ENCODE peak calls at places on chromosomes 6 and 20, in five cellular contexts. Y, S, Q, D and M are unnamed samples. For H3K4me1, the result is how much of the 10 kb centered on the place peaks cover.

GRCh38 chr6:157586088-157586414 is 205.1 kb downstream of the ZDHHC14 start:
- DNase-seq in Y (no peak), S (peak), Q (no peak), D (no peak), M (no peak)

GRCh38 chr6:154457881-154458284 is 52.6 kb downstream of the CNKSR3 start:
- DNase-seq in Y (no peak), S (no peak), Q (no peak), D (no peak), M (no peak)

GRCh38 chr6:35240838-35241801 is 18.4 kb upstream of the ZNF76 start:
- DNase-seq in Y (peak), S (peak), Q (peak), D (no peak), M (peak)

GRCh38 chr6:157379656-157380457 is 1.1 kb upstream of the ZDHHC14 start:
- DNase-seq in Y (peak), S (peak), Q (peak), D (peak), M (peak)

GRCh38 chr20:14865169-14865568 is 527.8 kb upstream of the FLRT3 start:
- DNase-seq in Y (no peak), S (no peak), Q (no peak), D (no peak), M (no peak)

GRCh38 chr6:70221715-70222236 is 81.1 kb downstream of the COL9A1 start:
- DNase-seq in Y (no peak), S (no peak), Q (no peak), D (no peak), M (no peak)

GRCh38 chr6:80543598-80544181 is 437.2 kb downstream of the BCKDHB start:
- DNase-seq in Y (no peak), S (no peak), Q (no peak), D (no peak), M (no peak)

GRCh38 chr6:40376113-40376650 is 211.0 kb downstream of the LRFN2 start:
- DNase-seq in Y (no peak), S (no peak), Q (no peak), D (no peak), M (no peak)

GRCh38 chr20:44959082-44959895 is 908 bp downstream of the TOMM34 start:
- DNase-seq in Y (no peak), S (no peak), Q (no peak), D (no peak), M (no peak)

GRCh38 chr20:33947709-33948295 is 45.9 kb upstream of the RALY start:
- DNase-seq in Y (no peak), S (peak), Q (no peak), D (no peak), M (no peak)

GRCh38 chr6:28757429-28758045 is 166.2 kb downstream of the TRIM27 start:
- DNase-seq in Y (no peak), S (no peak), Q (no peak), D (no peak), M (no peak)

GRCh38 chr20:40359127-40359892 is 329.7 kb downstream of the MAFB start:
- DNase-seq in Y (no peak), S (no peak), Q (no peak), D (no peak), M (no peak)

GRCh38 chr6:4496284-4496683 is 279.9 kb upstream of the CDYL start:
- DNase-seq in Y (no peak), S (no peak), Q (no peak), D (no peak), M (no peak)

GRCh38 chr6:2624177-2624576 is 126.5 kb downstream of the MYLK4 start:
- DNase-seq in Y (no peak), S (no peak), Q (peak), D (no peak), M (no peak)

GRCh38 chr20:48098099-48098498 is 312.8 kb upstream of the SULF2 start:
- DNase-seq in Y (no peak), S (no peak), Q (no peak), D (no peak), M (no peak)

GRCh38 chr6:166156942-166157341 is 10.7 kb downstream of the TBXT start:
- DNase-seq in Y (no peak), S (no peak), Q (no peak), D (no peak), M (no peak)

GRCh38 chr6:33018904-33019303 is 9.5 kb upstream of the HLA-DOA start:
- DNase-seq in Y (no peak), S (peak), Q (peak), D (peak), M (peak)

GRCh38 chr20:34571753-34572152 is 13.2 kb downstream of the MAP1LC3A start:
- DNase-seq in Y (no peak), S (no peak), Q (no peak), D (no peak), M (no peak)

GRCh38 chr6:42047790-42048405 is 2.4 kb upstream of the TAF8 start:
- DNase-seq in Y (no peak), S (no peak), Q (no peak), D (no peak), M (no peak)

GRCh38 chr6:32969685-32970412 is 1.5 kb downstream of the BRD2 start:
- DNase-seq in Y (peak), S (peak), Q (peak), D (no peak), M (peak)

GRCh38 chr20:63051186-63051860 is 44.6 kb upstream of the BHLHE23 start:
- DNase-seq in Y (no peak), S (no peak), Q (no peak), D (no peak), M (no peak)

DNA sequence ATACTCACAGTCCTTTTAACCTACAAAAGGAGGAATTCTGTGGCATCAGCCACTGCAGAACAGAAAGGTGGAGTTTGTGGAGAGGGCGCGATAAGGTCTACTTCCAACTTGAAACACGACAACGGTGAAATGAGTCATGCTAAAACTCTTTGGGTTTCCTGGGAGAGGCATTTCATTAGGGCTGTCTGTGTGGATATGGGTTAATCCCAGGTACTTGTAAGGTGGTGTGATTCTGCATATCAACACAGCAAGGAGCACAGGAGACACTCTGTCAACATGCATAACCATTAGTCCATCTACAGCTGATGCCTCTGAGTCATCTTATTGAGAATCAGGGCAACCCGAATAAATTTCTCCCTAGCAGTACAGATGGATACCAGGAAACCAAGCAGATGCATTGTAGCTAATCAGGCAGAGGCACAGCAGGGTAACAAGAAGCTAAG is 315.9 kb upstream of the SOX4 start:
- DNase-seq in Y (no peak), S (no peak), Q (no peak), D (no peak), M (no peak)
- TF ChIP-seq CTCF in Y (no peak), S (no peak), Q (no peak), D (no peak), M (no peak)

DNA sequence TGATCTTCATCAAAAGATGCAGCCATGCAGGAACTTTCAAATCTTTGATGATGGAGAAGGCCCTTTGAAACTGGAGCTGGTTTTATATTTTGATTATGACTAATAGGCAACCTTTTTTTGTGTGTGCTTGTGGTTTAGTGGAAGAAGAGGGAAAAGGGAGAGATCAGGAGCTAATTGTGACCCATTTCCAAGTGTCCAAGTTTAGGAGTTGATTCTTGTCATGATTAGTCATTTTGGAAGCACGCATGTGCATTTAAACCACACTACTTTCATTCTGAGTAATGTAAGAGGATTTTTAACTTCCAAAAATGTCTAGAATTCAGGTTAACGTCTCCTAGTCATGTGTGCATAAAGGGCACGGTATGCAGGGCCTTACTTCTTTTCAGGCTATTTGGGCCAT is 3.5 kb downstream of the FOXO3 start:
- DNase-seq in Y (no peak), S (no peak), Q (no peak), D (no peak), M (no peak)
- H3K27ac ChIP-seq in Y (peak), S (peak), Q (peak), D (peak), M (peak)

GRCh38 chr20:53865905-53866786 is 204.2 kb downstream of the BCAS1 start:
- DNase-seq in Y (no peak), S (peak), Q (no peak), D (no peak), M (no peak)
- H3K4me1 ChIP-seq in Y (under half), S (under half), Q (under half), D (under half), M (under half)

GRCh38 chr6:167481527-167481926 is 156.6 kb downstream of the TTLL2 start:
- DNase-seq in Y (no peak), S (no peak), Q (no peak), D (no peak), M (no peak)

GRCh38 chr6:167487706-167488664 is 163.1 kb downstream of the TTLL2 start:
- DNase-seq in Y (no peak), S (no peak), Q (no peak), D (no peak), M (no peak)

GRCh38 chr6:167479967-167480653 is 155.2 kb downstream of the TTLL2 start:
- DNase-seq in Y (no peak), S (no peak), Q (no peak), D (no peak), M (no peak)

GRCh38 chr6:167485186-167485978 is 160.5 kb downstream of the TTLL2 start:
- DNase-seq in Y (no peak), S (no peak), Q (no peak), D (no peak), M (no peak)
- TF ChIP-seq CTCF in Y (no peak), S (peak), Q (peak), D (peak), M (peak)

GRCh38 chr20:57398231-57398821 is 7.1 kb downstream of the RBM38 start:
- DNase-seq in Y (peak), S (peak), Q (no peak), D (peak), M (peak)

GRCh38 chr20:57398901-57399535 is 7.8 kb downstream of the RBM38 start:
- DNase-seq in Y (no peak), S (no peak), Q (no peak), D (no peak), M (no peak)

GRCh38 chr20:57396638-57397003 is 5.4 kb downstream of the RBM38 start:
- DNase-seq in Y (no peak), S (no peak), Q (no peak), D (no peak), M (no peak)

GRCh38 chr20:57397004-57397692 is 6.0 kb downstream of the RBM38 start:
- DNase-seq in Y (no peak), S (no peak), Q (no peak), D (no peak), M (peak)

GRCh38 chr20:57397693-57398108 is 6.5 kb downstream of the RBM38 start:
- DNase-seq in Y (no peak), S (no peak), Q (no peak), D (no peak), M (peak)
- H3K27ac ChIP-seq in Y (peak), S (peak), Q (no peak), D (peak), M (peak)

GRCh38 chr20:64065973-64066341 is 3.0 kb downstream of the TCEA2 start:
- DNase-seq in Y (no peak), S (no peak), Q (no peak), D (no peak), M (no peak)

GRCh38 chr20:64063389-64064144 is 569 bp downstream of the TCEA2 start:
- DNase-seq in Y (no peak), S (peak), Q (no peak), D (no peak), M (no peak)

GRCh38 chr20:64064145-64064698 is 1.2 kb downstream of the TCEA2 start:
- DNase-seq in Y (no peak), S (no peak), Q (no peak), D (no peak), M (no peak)

GRCh38 chr20:64066984-64067605 is 4.1 kb downstream of the TCEA2 start:
- DNase-seq in Y (no peak), S (no peak), Q (no peak), D (no peak), M (no peak)

GRCh38 chr20:64065062-64065972 is 2.3 kb downstream of the TCEA2 start:
- DNase-seq in Y (no peak), S (no peak), Q (no peak), D (no peak), M (no peak)
- H3K4me1 ChIP-seq in Y (under half), S (under half), Q (under half), D (under half), M (under half)

DNA sequence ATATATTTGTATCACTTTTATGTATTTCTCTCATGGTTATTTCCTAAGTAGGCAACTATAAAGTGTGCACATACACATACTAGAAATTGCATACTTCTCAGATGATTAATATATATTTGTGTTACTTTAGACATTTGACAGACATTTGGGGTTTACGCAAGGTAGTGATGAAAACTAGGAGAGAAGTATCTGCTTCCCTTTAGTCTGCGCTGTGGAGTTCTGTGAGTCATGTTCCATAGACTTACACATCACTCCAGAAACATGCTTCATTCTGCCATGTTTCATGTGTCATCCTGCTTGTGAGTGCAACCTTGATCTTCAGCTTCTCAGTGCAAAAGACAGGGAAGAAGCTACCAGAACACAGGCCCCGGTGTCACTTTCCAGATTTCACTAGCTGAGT is 200.7 kb upstream of the BMP2 start:
- DNase-seq in Y (no peak), S (no peak), Q (no peak), D (no peak), M (no peak)
- TF ChIP-seq CTCF in Y (no peak), S (no peak), Q (no peak), D (no peak), M (no peak)

DNA sequence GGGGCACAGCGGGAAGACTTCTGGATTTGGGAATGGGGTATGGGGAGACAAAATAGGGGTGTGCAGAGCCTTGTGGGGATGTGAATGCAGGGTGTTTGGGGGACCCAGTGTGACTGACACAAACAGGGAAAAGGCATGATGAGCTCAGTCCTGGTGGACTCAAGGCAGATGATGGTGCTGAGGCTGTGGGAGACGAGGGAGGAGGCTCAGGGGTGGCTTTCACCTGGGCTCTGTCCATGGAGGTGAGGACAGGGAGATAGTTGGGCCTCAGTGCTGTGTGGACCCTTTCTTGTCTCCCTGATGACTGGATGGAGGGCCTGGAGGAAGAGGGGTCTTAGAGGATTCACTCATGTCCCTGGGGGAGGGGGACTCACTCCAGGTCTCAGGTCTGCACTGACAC is 26.2 kb upstream of the MICB start:
- DNase-seq in Y (no peak), S (no peak), Q (no peak), D (no peak), M (no peak)
- H3K27ac ChIP-seq in Y (no peak), S (no peak), Q (no peak), D (no peak), M (no peak)

DNA sequence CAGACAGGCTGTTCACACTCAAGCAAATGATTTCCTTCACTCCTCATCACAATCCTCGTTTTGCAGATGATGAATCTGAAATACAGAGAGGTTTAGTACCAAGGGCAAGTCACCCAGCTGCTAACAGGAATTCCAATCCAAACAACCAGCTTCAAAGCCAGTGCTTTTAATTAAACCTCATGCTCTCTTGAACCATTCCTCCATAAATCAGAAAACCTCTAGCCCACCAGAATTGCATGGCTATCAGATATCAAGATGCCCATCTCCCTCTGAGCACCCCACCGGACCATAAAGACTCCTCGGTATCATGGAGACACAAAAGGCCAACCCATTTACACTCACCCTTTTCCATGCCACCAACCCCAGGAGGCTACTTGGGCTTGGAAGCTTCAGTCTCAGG is 46.0 kb downstream of the TFAP2A start:
- DNase-seq in Y (no peak), S (no peak), Q (no peak), D (no peak), M (no peak)
- H3K4me1 ChIP-seq in Y (under half), S (under half), Q (under half), D (under half), M (under half)

GRCh38 chr20:50645253-50646068 is 45.9 kb downstream of the RIPOR3 start:
- DNase-seq in Y (peak), S (peak), Q (peak), D (no peak), M (peak)
- TF ChIP-seq CTCF in Y (no peak), S (no peak), Q (no peak), D (no peak), M (no peak)